ENCODE peak calls at places on chromosomes 16 and 17, in ten cellular contexts. One of them, this sample, is unnamed.

GRCh38 chr16:49026566-49026965 is 255.1 kb downstream of the CBLN1 start:
- DNase-seq in GM23338: no peak
- DNase-seq in nephron progenitor cell: no peak
- DNase-seq in adrenal gland: no peak
- DNase-seq in sigmoid colon: no peak
- DNase-seq in B cell: no peak
- DNase-seq in GM12865: no peak
- DNase-seq in CD4-positive, alpha-beta T cell: no peak
- DNase-seq in neural progenitor cell: no peak
- DNase-seq in BJ: no peak
- DNase-seq in this sample: no peak

GRCh38 chr16:4612977-4613635 is 1.6 kb downstream of the UBALD1 start:
- DNase-seq in GM23338: peak
- DNase-seq in nephron progenitor cell: no peak
- DNase-seq in adrenal gland: no peak
- DNase-seq in sigmoid colon: no peak
- DNase-seq in B cell: peak
- DNase-seq in GM12865: no peak
- DNase-seq in CD4-positive, alpha-beta T cell: no peak
- DNase-seq in neural progenitor cell: no peak
- DNase-seq in BJ: no peak
- DNase-seq in this sample: no peak

GRCh38 chr17:68456529-68457167 is 648 bp downstream of the WIPI1 start:
- DNase-seq in GM23338: peak
- DNase-seq in nephron progenitor cell: peak
- DNase-seq in adrenal gland: peak
- DNase-seq in sigmoid colon: peak
- DNase-seq in B cell: no peak
- DNase-seq in GM12865: peak
- DNase-seq in CD4-positive, alpha-beta T cell: no peak
- DNase-seq in neural progenitor cell: peak
- DNase-seq in BJ: peak
- DNase-seq in this sample: peak

GRCh38 chr16:67339453-67339852 is 12.8 kb downstream of the LRRC36 start:
- DNase-seq in GM23338: peak
- DNase-seq in nephron progenitor cell: no peak
- DNase-seq in adrenal gland: no peak
- DNase-seq in sigmoid colon: no peak
- DNase-seq in B cell: no peak
- DNase-seq in GM12865: peak
- DNase-seq in CD4-positive, alpha-beta T cell: no peak
- DNase-seq in neural progenitor cell: no peak
- DNase-seq in BJ: no peak
- DNase-seq in this sample: peak

GRCh38 chr16:79814124-79814523 is 213.6 kb upstream of the MAF start:
- DNase-seq in GM23338: no peak
- DNase-seq in nephron progenitor cell: no peak
- DNase-seq in adrenal gland: no peak
- DNase-seq in sigmoid colon: no peak
- DNase-seq in B cell: no peak
- DNase-seq in GM12865: no peak
- DNase-seq in CD4-positive, alpha-beta T cell: no peak
- DNase-seq in neural progenitor cell: no peak
- DNase-seq in BJ: no peak
- DNase-seq in this sample: no peak

GRCh38 chr16:86983621-86984020 is 333.6 kb downstream of the C16orf95 start:
- DNase-seq in GM23338: no peak
- DNase-seq in nephron progenitor cell: no peak
- DNase-seq in adrenal gland: no peak
- DNase-seq in sigmoid colon: peak
- DNase-seq in B cell: no peak
- DNase-seq in GM12865: no peak
- DNase-seq in CD4-positive, alpha-beta T cell: no peak
- DNase-seq in neural progenitor cell: no peak
- DNase-seq in BJ: no peak
- DNase-seq in this sample: no peak

GRCh38 chr17:78127240-78127887 is 1.2 kb downstream of the TMC6 start:
- DNase-seq in GM23338: no peak
- DNase-seq in nephron progenitor cell: peak
- DNase-seq in adrenal gland: peak
- DNase-seq in sigmoid colon: peak
- DNase-seq in B cell: peak
- DNase-seq in GM12865: peak
- DNase-seq in CD4-positive, alpha-beta T cell: peak
- DNase-seq in neural progenitor cell: peak
- DNase-seq in BJ: no peak
- DNase-seq in this sample: no peak

GRCh38 chr17:45227631-45228120 is 6.0 kb downstream of the FMNL1 start:
- DNase-seq in GM23338: no peak
- DNase-seq in nephron progenitor cell: no peak
- DNase-seq in adrenal gland: no peak
- DNase-seq in sigmoid colon: no peak
- DNase-seq in B cell: peak
- DNase-seq in GM12865: peak
- DNase-seq in CD4-positive, alpha-beta T cell: no peak
- DNase-seq in neural progenitor cell: no peak
- DNase-seq in BJ: no peak
- DNase-seq in this sample: no peak

GRCh38 chr17:70100983-70101382 is 26.0 kb downstream of the KCNJ16 start:
- DNase-seq in GM23338: no peak
- DNase-seq in nephron progenitor cell: no peak
- DNase-seq in adrenal gland: no peak
- DNase-seq in sigmoid colon: no peak
- DNase-seq in B cell: no peak
- DNase-seq in GM12865: no peak
- DNase-seq in CD4-positive, alpha-beta T cell: no peak
- DNase-seq in neural progenitor cell: no peak
- DNase-seq in BJ: no peak
- DNase-seq in this sample: no peak

GRCh38 chr17:46115687-46116086 is 77.5 kb downstream of the KANSL1 start:
- DNase-seq in GM23338: no peak
- DNase-seq in nephron progenitor cell: no peak
- DNase-seq in adrenal gland: no peak
- DNase-seq in sigmoid colon: no peak
- DNase-seq in B cell: no peak
- DNase-seq in GM12865: no peak
- DNase-seq in CD4-positive, alpha-beta T cell: no peak
- DNase-seq in neural progenitor cell: no peak
- DNase-seq in BJ: no peak
- DNase-seq in this sample: peak

GRCh38 chr16:28301620-28302019 is 9.3 kb downstream of the SBK1 start:
- DNase-seq in GM23338: no peak
- DNase-seq in nephron progenitor cell: no peak
- DNase-seq in adrenal gland: no peak
- DNase-seq in sigmoid colon: no peak
- DNase-seq in B cell: no peak
- DNase-seq in GM12865: no peak
- DNase-seq in CD4-positive, alpha-beta T cell: no peak
- DNase-seq in neural progenitor cell: no peak
- DNase-seq in BJ: no peak
- DNase-seq in this sample: no peak

GRCh38 chr16:2054543-2055245 is 6.9 kb downstream of the TSC2 start:
- DNase-seq in GM23338: no peak
- DNase-seq in nephron progenitor cell: no peak
- DNase-seq in adrenal gland: no peak
- DNase-seq in sigmoid colon: no peak
- DNase-seq in B cell: no peak
- DNase-seq in GM12865: no peak
- DNase-seq in CD4-positive, alpha-beta T cell: no peak
- DNase-seq in neural progenitor cell: no peak
- DNase-seq in BJ: no peak
- DNase-seq in this sample: no peak

GRCh38 chr16:2053897-2054296 is 6.1 kb downstream of the TSC2 start:
- DNase-seq in GM23338: no peak
- DNase-seq in nephron progenitor cell: no peak
- DNase-seq in adrenal gland: no peak
- DNase-seq in sigmoid colon: no peak
- DNase-seq in B cell: no peak
- DNase-seq in GM12865: no peak
- DNase-seq in CD4-positive, alpha-beta T cell: no peak
- DNase-seq in neural progenitor cell: no peak
- DNase-seq in BJ: no peak
- DNase-seq in this sample: no peak

GRCh38 chr16:2056681-2057407 is 9.1 kb downstream of the TSC2 start:
- DNase-seq in GM23338: peak
- DNase-seq in nephron progenitor cell: no peak
- DNase-seq in adrenal gland: no peak
- DNase-seq in sigmoid colon: no peak
- DNase-seq in B cell: no peak
- DNase-seq in GM12865: no peak
- DNase-seq in CD4-positive, alpha-beta T cell: no peak
- DNase-seq in neural progenitor cell: peak
- DNase-seq in BJ: no peak
- DNase-seq in this sample: no peak

GRCh38 chr16:2057438-2057837 is 9.7 kb downstream of the TSC2 start:
- DNase-seq in GM23338: no peak
- DNase-seq in nephron progenitor cell: no peak
- DNase-seq in adrenal gland: no peak
- DNase-seq in sigmoid colon: no peak
- DNase-seq in B cell: no peak
- DNase-seq in GM12865: no peak
- DNase-seq in CD4-positive, alpha-beta T cell: no peak
- DNase-seq in neural progenitor cell: no peak
- DNase-seq in BJ: no peak
- DNase-seq in this sample: no peak

DNA sequence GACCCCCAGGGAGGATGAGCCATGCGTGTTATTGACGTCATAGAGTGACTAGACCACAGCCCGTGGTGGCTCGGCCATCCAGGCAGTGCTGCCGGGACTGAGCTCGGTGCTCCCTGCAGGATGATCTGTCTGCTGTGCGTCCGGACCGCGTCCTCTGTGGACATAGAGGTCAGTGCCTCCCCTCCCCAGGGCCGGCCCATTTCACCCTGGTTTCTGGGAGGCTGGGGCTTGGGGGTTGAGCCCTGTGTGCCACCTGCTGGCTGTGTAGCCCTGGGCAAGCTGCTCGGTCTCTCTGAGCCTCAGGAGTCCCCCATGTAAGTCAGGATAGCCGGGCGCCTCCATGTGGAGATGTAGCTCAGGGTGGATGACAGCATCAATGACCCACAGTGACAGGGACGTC is 8.3 kb downstream of the TSC2 start:
- DNase-seq in GM23338: no peak
- DNase-seq in nephron progenitor cell: no peak
- DNase-seq in adrenal gland: no peak
- DNase-seq in sigmoid colon: no peak
- DNase-seq in B cell: no peak
- DNase-seq in GM12865: peak
- DNase-seq in CD4-positive, alpha-beta T cell: no peak
- DNase-seq in neural progenitor cell: no peak
- DNase-seq in BJ: no peak
- DNase-seq in this sample: no peak
- TF ChIP-seq CTCF in GM23338: no peak
- TF ChIP-seq CTCF in nephron progenitor cell: no peak
- TF ChIP-seq CTCF in adrenal gland: no peak
- TF ChIP-seq CTCF in sigmoid colon: no peak
- TF ChIP-seq CTCF in B cell: no peak
- TF ChIP-seq CTCF in GM12865: no peak
- TF ChIP-seq CTCF in CD4-positive, alpha-beta T cell: no peak
- TF ChIP-seq CTCF in neural progenitor cell: no peak
- TF ChIP-seq CTCF in BJ: peak
- TF ChIP-seq CTCF in this sample: peak

GRCh38 chr16:10944249-10945064 is at the start of gene CLEC16A:
- DNase-seq in GM23338: peak
- DNase-seq in nephron progenitor cell: peak
- DNase-seq in adrenal gland: peak
- DNase-seq in sigmoid colon: peak
- DNase-seq in B cell: peak
- DNase-seq in GM12865: peak
- DNase-seq in CD4-positive, alpha-beta T cell: peak
- DNase-seq in neural progenitor cell: peak
- DNase-seq in BJ: peak
- DNase-seq in this sample: peak
- TF ChIP-seq CTCF in GM23338: no peak
- TF ChIP-seq CTCF in nephron progenitor cell: no peak
- TF ChIP-seq CTCF in adrenal gland: no peak
- TF ChIP-seq CTCF in sigmoid colon: no peak
- TF ChIP-seq CTCF in B cell: no peak
- TF ChIP-seq CTCF in GM12865: no peak
- TF ChIP-seq CTCF in CD4-positive, alpha-beta T cell: no peak
- TF ChIP-seq CTCF in neural progenitor cell: peak
- TF ChIP-seq CTCF in BJ: no peak
- TF ChIP-seq CTCF in this sample: no peak

DNA sequence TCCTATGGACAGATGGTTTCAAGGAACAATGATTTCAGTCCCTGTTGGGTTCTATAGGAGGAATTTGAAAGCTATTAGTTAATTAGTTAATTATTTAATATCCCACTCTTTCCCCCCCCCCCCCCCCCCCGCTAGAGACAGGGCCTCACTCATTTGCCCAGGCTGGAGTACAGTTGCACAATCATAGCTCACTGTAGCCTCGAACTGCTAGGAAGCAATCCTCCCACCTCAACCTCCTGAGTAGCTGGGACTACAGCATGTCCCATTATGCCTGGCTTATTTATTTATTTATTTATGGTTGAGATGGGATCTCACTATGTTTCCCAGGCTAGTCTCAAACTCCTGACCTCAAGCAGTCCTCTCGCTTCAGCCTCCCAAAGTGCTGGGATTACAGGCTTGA is 15.0 kb upstream of the TAT start:
- DNase-seq in GM23338: no peak
- DNase-seq in nephron progenitor cell: no peak
- DNase-seq in adrenal gland: no peak
- DNase-seq in sigmoid colon: no peak
- DNase-seq in B cell: no peak
- DNase-seq in GM12865: no peak
- DNase-seq in CD4-positive, alpha-beta T cell: no peak
- DNase-seq in neural progenitor cell: no peak
- DNase-seq in BJ: no peak
- DNase-seq in this sample: no peak
- TF ChIP-seq CTCF in GM23338: no peak
- TF ChIP-seq CTCF in nephron progenitor cell: no peak
- TF ChIP-seq CTCF in adrenal gland: no peak
- TF ChIP-seq CTCF in sigmoid colon: no peak
- TF ChIP-seq CTCF in B cell: no peak
- TF ChIP-seq CTCF in GM12865: no peak
- TF ChIP-seq CTCF in CD4-positive, alpha-beta T cell: no peak
- TF ChIP-seq CTCF in neural progenitor cell: no peak
- TF ChIP-seq CTCF in BJ: no peak
- TF ChIP-seq CTCF in this sample: no peak

GRCh38 chr17:35575759-35576158 is 2.6 kb downstream of the PEX12 start:
- DNase-seq in GM23338: no peak
- DNase-seq in nephron progenitor cell: no peak
- DNase-seq in adrenal gland: no peak
- DNase-seq in sigmoid colon: no peak
- DNase-seq in B cell: no peak
- DNase-seq in GM12865: no peak
- DNase-seq in CD4-positive, alpha-beta T cell: no peak
- DNase-seq in neural progenitor cell: no peak
- DNase-seq in BJ: no peak
- DNase-seq in this sample: no peak

GRCh38 chr17:35577826-35578194 is 561 bp downstream of the PEX12 start:
- DNase-seq in GM23338: no peak
- DNase-seq in nephron progenitor cell: peak
- DNase-seq in adrenal gland: no peak
- DNase-seq in sigmoid colon: no peak
- DNase-seq in B cell: no peak
- DNase-seq in GM12865: peak
- DNase-seq in CD4-positive, alpha-beta T cell: no peak
- DNase-seq in neural progenitor cell: no peak
- DNase-seq in BJ: no peak
- DNase-seq in this sample: no peak

GRCh38 chr17:35578929-35579448 is 618 bp upstream of the PEX12 start:
- DNase-seq in GM23338: no peak
- DNase-seq in nephron progenitor cell: no peak
- DNase-seq in adrenal gland: no peak
- DNase-seq in sigmoid colon: no peak
- DNase-seq in B cell: no peak
- DNase-seq in GM12865: no peak
- DNase-seq in CD4-positive, alpha-beta T cell: no peak
- DNase-seq in neural progenitor cell: no peak
- DNase-seq in BJ: no peak
- DNase-seq in this sample: no peak

GRCh38 chr17:35578195-35578928 is at the start of gene PEX12:
- DNase-seq in GM23338: peak
- DNase-seq in nephron progenitor cell: peak
- DNase-seq in adrenal gland: peak
- DNase-seq in sigmoid colon: peak
- DNase-seq in B cell: peak
- DNase-seq in GM12865: peak
- DNase-seq in CD4-positive, alpha-beta T cell: peak
- DNase-seq in neural progenitor cell: peak
- DNase-seq in BJ: peak
- DNase-seq in this sample: peak
- TF ChIP-seq CTCF in GM23338: no peak
- TF ChIP-seq CTCF in nephron progenitor cell: no peak
- TF ChIP-seq CTCF in adrenal gland: no peak
- TF ChIP-seq CTCF in sigmoid colon: no peak
- TF ChIP-seq CTCF in B cell: no peak
- TF ChIP-seq CTCF in GM12865: no peak
- TF ChIP-seq CTCF in CD4-positive, alpha-beta T cell: no peak
- TF ChIP-seq CTCF in neural progenitor cell: no peak
- TF ChIP-seq CTCF in BJ: peak
- TF ChIP-seq CTCF in this sample: no peak